ENCODE peak calls at places on chromosomes 5 and 9, in six cellular contexts. S is mesothelial cell of epicardium; A is head of caudate nucleus; W is anterior cingulate cortex; K is RCC 7860; B is stimulated activated CD4-positive, alpha-beta T cell treated with anti-CD3 and anti-CD28 coated beads, Interleukin-2, amount 100 ng/mL, for 48 hours. P is an unnamed sample.

GRCh38 chr5:106418196-106418595 is 1252.5 kb downstream of the EFNA5 start:
- DNase-seq in W (no peak), K (no peak), S (no peak), A (no peak), B (no peak), P (no peak)

GRCh38 chr9:125418404-125418803 is 156.8 kb downstream of the GAPVD1 start:
- DNase-seq in K (no peak), B (no peak), S (no peak), A (no peak), W (no peak), P (no peak)

GRCh38 chr9:99623780-99624364 is 197.8 kb upstream of the NR4A3 start:
- DNase-seq in S (no peak), K (no peak), B (no peak), W (no peak), A (no peak), P (no peak)

GRCh38 chr9:94853887-94854286 is 127.4 kb downstream of the AOPEP start:
- DNase-seq in K (peak), B (no peak), W (no peak), S (no peak), A (no peak), P (no peak)

GRCh38 chr5:147613359-147613758 is 103.5 kb upstream of the DPYSL3 start:
- DNase-seq in W (no peak), A (no peak), S (no peak), B (no peak), K (no peak), P (no peak)

GRCh38 chr5:135332519-135333150 is 66.4 kb downstream of the MACROH2A1 start:
- DNase-seq in B (no peak), A (no peak), W (no peak), S (no peak), K (peak), P (peak)

GRCh38 chr9:77514886-77515711 is 133.0 kb downstream of the GNA14 start:
- DNase-seq in A (peak), K (peak), S (no peak), B (no peak), W (peak), P (peak)

GRCh38 chr9:93676310-93677054 is 100.1 kb downstream of the PHF2 start:
- DNase-seq in B (no peak), A (peak), K (no peak), W (no peak), S (no peak), P (no peak)

GRCh38 chr5:66554211-66554610 is 42.0 kb upstream of the MAST4 start:
- DNase-seq in S (no peak), B (peak), A (no peak), K (peak), W (no peak), P (no peak)

GRCh38 chr5:178249191-178249989 is 16.8 kb upstream of the PHYKPL start:
- DNase-seq in S (no peak), W (peak), A (no peak), B (no peak), K (no peak), P (peak)

GRCh38 chr5:141814064-141814982 is 63.9 kb downstream of the PCDH1 start:
- DNase-seq in W (peak), S (no peak), B (peak), A (peak), K (peak), P (no peak)

GRCh38 chr9:20624201-20625002 is 2.1 kb upstream of the MLLT3 start:
- DNase-seq in W (peak), A (peak), S (peak), K (peak), B (peak), P (peak)

GRCh38 chr9:121499427-121500164 is at the start of gene GGTA1:
- DNase-seq in W (peak), S (peak), B (peak), K (no peak), A (peak), P (no peak)

GRCh38 chr5:57953830-57954229 is 471.2 kb upstream of the ACTBL2 start:
- DNase-seq in A (no peak), W (no peak), S (no peak), K (no peak), B (no peak), P (no peak)

GRCh38 chr5:138303365-138303764 is 28.2 kb downstream of the CDC25C start:
- DNase-seq in A (no peak), W (no peak), B (no peak), S (no peak), K (no peak), P (no peak)

GRCh38 chr9:130537346-130538050 is 41.9 kb upstream of the FUBP3 start:
- DNase-seq in S (no peak), B (no peak), W (no peak), A (no peak), K (no peak), P (peak)

GRCh38 chr9:105038057-105038456 is 110.1 kb upstream of the ABCA1 start:
- DNase-seq in K (no peak), A (no peak), S (no peak), B (no peak), W (no peak), P (no peak)

GRCh38 chr9:126471084-126471611 is 142.6 kb upstream of the LMX1B start:
- DNase-seq in A (peak), S (no peak), K (no peak), B (peak), W (peak), P (peak)

GRCh38 chr9:115943591-115944165 is 209.9 kb upstream of the PAPPA start:
- DNase-seq in A (no peak), S (no peak), B (no peak), K (no peak), W (no peak), P (no peak)

GRCh38 chr5:135934939-135935338 is 19.8 kb downstream of the LECT2 start:
- DNase-seq in W (no peak), B (no peak), S (no peak), K (no peak), A (no peak), P (no peak)